ENCODE peak calls at places on chromosomes 12 and 14, in five cellular contexts. T, L, F, E and X are unnamed samples. For H3K4me1, the result is how much of the 10 kb centered on the place peaks cover.

GRCh38 chr12:86914716-86915115 is 658.5 kb upstream of the MGAT4C start:
- DNase-seq in T (no peak), L (no peak), F (peak), E (peak), X (no peak)

GRCh38 chr12:58034712-58035111 is 93.3 kb downstream of the ATP23 start:
- DNase-seq in T (no peak), L (no peak), F (no peak), E (no peak), X (no peak)

GRCh38 chr14:79270361-79270760 is 940.9 kb downstream of the DIO2 start:
- DNase-seq in T (no peak), L (no peak), F (no peak), E (no peak), X (no peak)

GRCh38 chr14:44030963-44031362 is 476.1 kb downstream of the FSCB start:
- DNase-seq in T (no peak), L (no peak), F (no peak), E (no peak), X (no peak)

GRCh38 chr14:68672609-68673285 is 120.1 kb downstream of the ZFP36L1 start:
- DNase-seq in T (no peak), L (no peak), F (no peak), E (no peak), X (no peak)

GRCh38 chr14:92922883-92923743 is at the start of gene CHGA:
- DNase-seq in T (no peak), L (peak), F (peak), E (peak), X (no peak)

GRCh38 chr12:6262635-6263034 is 47.8 kb upstream of the PLEKHG6 start:
- DNase-seq in T (peak), L (no peak), F (no peak), E (no peak), X (no peak)

GRCh38 chr14:68282479-68283377 is 463.1 kb downstream of the RAD51B start:
- DNase-seq in T (no peak), L (no peak), F (no peak), E (no peak), X (no peak)

GRCh38 chr12:90575995-90576394 is 379.0 kb downstream of the CCER1 start:
- DNase-seq in T (no peak), L (no peak), F (no peak), E (no peak), X (no peak)

GRCh38 chr14:73239463-73240241 is 2.3 kb downstream of the PAPLN start:
- DNase-seq in T (peak), L (no peak), F (peak), E (peak), X (no peak)

GRCh38 chr14:61462566-61463195 is 141.3 kb downstream of the PRKCH start:
- DNase-seq in T (no peak), L (no peak), F (peak), E (peak), X (no peak)

GRCh38 chr12:105235299-105235746 is 651 bp downstream of the APPL2 start:
- DNase-seq in T (no peak), L (no peak), F (no peak), E (peak), X (no peak)

GRCh38 chr14:53538316-53538851 is 385.3 kb upstream of the DDHD1 start:
- DNase-seq in T (no peak), L (no peak), F (no peak), E (peak), X (no peak)

GRCh38 chr12:3885179-3886094 is 12.2 kb upstream of the PARP11 start:
- DNase-seq in T (no peak), L (no peak), F (peak), E (peak), X (no peak)

GRCh38 chr14:75981426-75981825 is 369 bp downstream of the TGFB3 start:
- DNase-seq in T (no peak), L (no peak), F (no peak), E (no peak), X (no peak)

GRCh38 chr14:93994919-93995682 is 2.0 kb upstream of the CCDC197 start:
- DNase-seq in T (no peak), L (peak), F (peak), E (peak), X (no peak)

GRCh38 chr14:104284107-104284592 is 145.8 kb downstream of the KIF26A start:
- DNase-seq in T (peak), L (no peak), F (no peak), E (no peak), X (peak)

GRCh38 chr12:112843272-112843671 is 51.7 kb downstream of the RPH3A start:
- DNase-seq in T (no peak), L (no peak), F (peak), E (no peak), X (no peak)

GRCh38 chr12:38639625-38640024 is 265.8 kb downstream of the CPNE8 start:
- DNase-seq in T (no peak), L (no peak), F (no peak), E (no peak), X (no peak)

GRCh38 chr12:32025906-32026305 is 66.7 kb downstream of the RESF1 start:
- DNase-seq in T (no peak), L (no peak), F (no peak), E (no peak), X (no peak)

GRCh38 chr12:6691473-6691872 is 2.3 kb upstream of the ZNF384 start:
- DNase-seq in T (no peak), L (no peak), F (peak), E (peak), X (peak)

GRCh38 chr12:51693569-51693968 is 102.5 kb downstream of the SCN8A start:
- DNase-seq in T (no peak), L (no peak), F (no peak), E (no peak), X (no peak)

GRCh38 chr14:62162998-62163589 is 400.9 kb downstream of the SNAPC1 start:
- DNase-seq in T (no peak), L (no peak), F (peak), E (peak), X (no peak)

DNA sequence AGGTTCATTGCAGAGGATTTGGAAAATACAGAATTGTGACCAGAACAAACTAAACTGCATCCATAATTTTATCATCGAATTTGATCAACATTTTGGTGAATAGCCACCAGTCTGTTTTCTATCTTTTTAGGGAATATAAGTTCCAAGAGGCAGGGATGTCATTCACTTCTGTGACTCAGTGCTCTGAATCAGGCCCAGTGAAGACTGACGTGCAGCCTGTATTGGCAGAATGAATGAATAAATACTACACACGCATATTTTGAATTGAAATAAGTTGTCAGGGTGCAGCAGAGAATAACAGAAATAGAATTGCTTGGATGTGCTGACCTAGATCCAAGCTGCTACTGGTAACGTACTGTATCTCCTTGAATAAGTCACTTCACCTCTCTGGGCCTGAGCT is 1.3 kb upstream of the EMP1 start:
- DNase-seq in T (no peak), L (no peak), F (no peak), E (peak), X (no peak)
- H3K4me1 ChIP-seq in T (under half), L (under half), F (under half), E (under half), X (under half)

GRCh38 chr12:52797529-52797894 is 1.6 kb upstream of the KRT3 start:
- DNase-seq in T (no peak), L (no peak), F (no peak), E (no peak), X (no peak)
- H3K4me1 ChIP-seq in T (under half), L (under half), F (under half), E (under half), X (under half)

GRCh38 chr14:102927346-102927877 is 4.9 kb downstream of the AMN start:
- DNase-seq in T (peak), L (peak), F (no peak), E (no peak), X (no peak)
- H3K4me1 ChIP-seq in T (under half), L (under half), F (under half), E (under half), X (under half)

DNA sequence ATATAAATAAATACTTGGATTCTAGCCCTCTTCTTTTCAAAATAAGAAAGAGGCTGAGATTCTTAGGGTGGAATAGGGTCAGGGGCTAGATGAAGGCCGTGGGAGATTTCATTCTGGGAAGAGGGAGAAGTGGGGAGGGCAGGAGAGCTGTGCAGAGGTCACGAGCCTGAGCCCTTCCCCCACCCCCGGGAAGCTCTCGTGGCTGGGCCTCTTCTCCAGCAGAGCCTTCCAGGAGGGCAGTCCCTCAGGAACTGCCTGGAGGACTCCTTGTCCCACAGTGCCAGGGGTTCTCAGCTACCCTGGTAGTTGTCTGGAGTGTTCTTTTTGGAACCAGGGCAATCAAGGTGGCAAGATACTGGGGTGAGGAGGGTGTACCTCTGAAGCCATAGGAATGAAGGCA is 94.0 kb downstream of the ESR2 start:
- DNase-seq in T (no peak), L (no peak), F (no peak), E (no peak), X (no peak)
- H3K4me1 ChIP-seq in T (under half), L (under half), F (half or more), E (under half), X (under half)

GRCh38 chr12:124750787-124751471 is 112.7 kb downstream of the SCARB1 start:
- DNase-seq in T (no peak), L (no peak), F (no peak), E (no peak), X (no peak)
- H3K4me1 ChIP-seq in T (half or more), L (under half), F (under half), E (under half), X (under half)